ENCODE peak calls at places on chromosome 21, in eight cellular contexts. One of them, this sample, is unnamed.

GRCh38 chr21:29499734-29500343 is 201.1 kb downstream of the BACH1 start:
- DNase-seq in colonic mucosa: no peak
- DNase-seq in HFF-Myc: peak
- DNase-seq in fibroblast of pulmonary artery: peak
- DNase-seq in fibroblast of lung: peak
- DNase-seq in choroid plexus epithelial cell: peak
- DNase-seq in skeletal muscle cell: no peak
- DNase-seq in retinal pigment epithelial cell: no peak
- DNase-seq in this sample: no peak

GRCh38 chr21:45154511-45155508 is 80.4 kb downstream of the ADARB1 start:
- DNase-seq in colonic mucosa: peak
- DNase-seq in HFF-Myc: peak
- DNase-seq in fibroblast of pulmonary artery: peak
- DNase-seq in fibroblast of lung: peak
- DNase-seq in choroid plexus epithelial cell: peak
- DNase-seq in skeletal muscle cell: no peak
- DNase-seq in retinal pigment epithelial cell: no peak
- DNase-seq in this sample: no peak

GRCh38 chr21:31543191-31543590 is 116.3 kb upstream of the SOD1 start:
- DNase-seq in colonic mucosa: no peak
- DNase-seq in HFF-Myc: no peak
- DNase-seq in fibroblast of pulmonary artery: peak
- DNase-seq in fibroblast of lung: peak
- DNase-seq in choroid plexus epithelial cell: no peak
- DNase-seq in skeletal muscle cell: peak
- DNase-seq in retinal pigment epithelial cell: no peak
- DNase-seq in this sample: no peak

GRCh38 chr21:44533891-44534627 is 5.9 kb downstream of the KRTAP10-1 start:
- DNase-seq in colonic mucosa: no peak
- DNase-seq in HFF-Myc: no peak
- DNase-seq in fibroblast of pulmonary artery: no peak
- DNase-seq in fibroblast of lung: no peak
- DNase-seq in choroid plexus epithelial cell: no peak
- DNase-seq in skeletal muscle cell: no peak
- DNase-seq in retinal pigment epithelial cell: no peak
- DNase-seq in this sample: no peak

GRCh38 chr21:46457801-46458314 is 833 bp upstream of the DIP2A start:
- DNase-seq in colonic mucosa: peak
- DNase-seq in HFF-Myc: no peak
- DNase-seq in fibroblast of pulmonary artery: peak
- DNase-seq in fibroblast of lung: peak
- DNase-seq in choroid plexus epithelial cell: peak
- DNase-seq in skeletal muscle cell: peak
- DNase-seq in retinal pigment epithelial cell: no peak
- DNase-seq in this sample: no peak

GRCh38 chr21:32214654-32215305 is 64.1 kb downstream of the MIS18A start:
- DNase-seq in colonic mucosa: no peak
- DNase-seq in HFF-Myc: no peak
- DNase-seq in fibroblast of pulmonary artery: no peak
- DNase-seq in fibroblast of lung: no peak
- DNase-seq in choroid plexus epithelial cell: no peak
- DNase-seq in skeletal muscle cell: no peak
- DNase-seq in retinal pigment epithelial cell: no peak
- DNase-seq in this sample: no peak

GRCh38 chr21:17900281-17900989 is 81.3 kb upstream of the C21orf91 start:
- DNase-seq in colonic mucosa: no peak
- DNase-seq in HFF-Myc: no peak
- DNase-seq in fibroblast of pulmonary artery: no peak
- DNase-seq in fibroblast of lung: no peak
- DNase-seq in choroid plexus epithelial cell: no peak
- DNase-seq in skeletal muscle cell: no peak
- DNase-seq in retinal pigment epithelial cell: no peak
- DNase-seq in this sample: no peak

GRCh38 chr21:44892536-44893277 is 19.2 kb upstream of the PTTG1IP start:
- DNase-seq in colonic mucosa: peak
- DNase-seq in HFF-Myc: no peak
- DNase-seq in fibroblast of pulmonary artery: peak
- DNase-seq in fibroblast of lung: peak
- DNase-seq in choroid plexus epithelial cell: peak
- DNase-seq in skeletal muscle cell: no peak
- DNase-seq in retinal pigment epithelial cell: no peak
- DNase-seq in this sample: no peak

GRCh38 chr21:29077651-29078090 is 4.2 kb upstream of the CCT8 start:
- DNase-seq in colonic mucosa: peak
- DNase-seq in HFF-Myc: no peak
- DNase-seq in fibroblast of pulmonary artery: peak
- DNase-seq in fibroblast of lung: peak
- DNase-seq in choroid plexus epithelial cell: peak
- DNase-seq in skeletal muscle cell: no peak
- DNase-seq in retinal pigment epithelial cell: no peak
- DNase-seq in this sample: no peak

GRCh38 chr21:38911523-38912354 is 106.0 kb downstream of the ETS2 start:
- DNase-seq in colonic mucosa: no peak
- DNase-seq in HFF-Myc: no peak
- DNase-seq in fibroblast of pulmonary artery: no peak
- DNase-seq in fibroblast of lung: no peak
- DNase-seq in choroid plexus epithelial cell: no peak
- DNase-seq in skeletal muscle cell: no peak
- DNase-seq in retinal pigment epithelial cell: no peak
- DNase-seq in this sample: no peak

GRCh38 chr21:32611471-32611997 is 643 bp downstream of the CFAP298 start:
- DNase-seq in colonic mucosa: peak
- DNase-seq in HFF-Myc: no peak
- DNase-seq in fibroblast of pulmonary artery: peak
- DNase-seq in fibroblast of lung: no peak
- DNase-seq in choroid plexus epithelial cell: peak
- DNase-seq in skeletal muscle cell: no peak
- DNase-seq in retinal pigment epithelial cell: no peak
- DNase-seq in this sample: no peak

GRCh38 chr21:44612669-44613229 is 870 bp downstream of the KRTAP10-8 start:
- DNase-seq in colonic mucosa: no peak
- DNase-seq in HFF-Myc: no peak
- DNase-seq in fibroblast of pulmonary artery: no peak
- DNase-seq in fibroblast of lung: no peak
- DNase-seq in choroid plexus epithelial cell: no peak
- DNase-seq in skeletal muscle cell: no peak
- DNase-seq in retinal pigment epithelial cell: no peak
- DNase-seq in this sample: no peak

GRCh38 chr21:39971961-39972360 is 104.7 kb downstream of the PCP4 start:
- DNase-seq in colonic mucosa: no peak
- DNase-seq in HFF-Myc: no peak
- DNase-seq in fibroblast of pulmonary artery: no peak
- DNase-seq in fibroblast of lung: no peak
- DNase-seq in choroid plexus epithelial cell: no peak
- DNase-seq in skeletal muscle cell: no peak
- DNase-seq in retinal pigment epithelial cell: no peak
- DNase-seq in this sample: no peak

GRCh38 chr21:38712076-38712475 is 93.7 kb upstream of the ETS2 start:
- DNase-seq in colonic mucosa: peak
- DNase-seq in HFF-Myc: peak
- DNase-seq in fibroblast of pulmonary artery: peak
- DNase-seq in fibroblast of lung: peak
- DNase-seq in choroid plexus epithelial cell: peak
- DNase-seq in skeletal muscle cell: no peak
- DNase-seq in retinal pigment epithelial cell: no peak
- DNase-seq in this sample: peak

GRCh38 chr21:33078907-33079582 is 9.1 kb downstream of the OLIG1 start:
- DNase-seq in colonic mucosa: no peak
- DNase-seq in HFF-Myc: peak
- DNase-seq in fibroblast of pulmonary artery: peak
- DNase-seq in fibroblast of lung: peak
- DNase-seq in choroid plexus epithelial cell: peak
- DNase-seq in skeletal muscle cell: peak
- DNase-seq in retinal pigment epithelial cell: peak
- DNase-seq in this sample: peak

GRCh38 chr21:31660134-31660565 is 657 bp downstream of the SOD1 start:
- DNase-seq in colonic mucosa: peak
- DNase-seq in HFF-Myc: no peak
- DNase-seq in fibroblast of pulmonary artery: peak
- DNase-seq in fibroblast of lung: peak
- DNase-seq in choroid plexus epithelial cell: peak
- DNase-seq in skeletal muscle cell: no peak
- DNase-seq in retinal pigment epithelial cell: no peak
- DNase-seq in this sample: no peak

GRCh38 chr21:26769613-26770188 is 75.5 kb downstream of the ADAMTS1 start:
- DNase-seq in colonic mucosa: no peak
- DNase-seq in HFF-Myc: no peak
- DNase-seq in fibroblast of pulmonary artery: peak
- DNase-seq in fibroblast of lung: peak
- DNase-seq in choroid plexus epithelial cell: peak
- DNase-seq in skeletal muscle cell: peak
- DNase-seq in retinal pigment epithelial cell: no peak
- DNase-seq in this sample: no peak

GRCh38 chr21:26814374-26814773 is 30.8 kb downstream of the ADAMTS1 start:
- DNase-seq in colonic mucosa: no peak
- DNase-seq in HFF-Myc: no peak
- DNase-seq in fibroblast of pulmonary artery: peak
- DNase-seq in fibroblast of lung: peak
- DNase-seq in choroid plexus epithelial cell: peak
- DNase-seq in skeletal muscle cell: no peak
- DNase-seq in retinal pigment epithelial cell: peak
- DNase-seq in this sample: no peak

GRCh38 chr21:20110368-20110767 is 887.8 kb upstream of the NCAM2 start:
- DNase-seq in colonic mucosa: no peak
- DNase-seq in HFF-Myc: no peak
- DNase-seq in fibroblast of pulmonary artery: no peak
- DNase-seq in fibroblast of lung: no peak
- DNase-seq in choroid plexus epithelial cell: no peak
- DNase-seq in skeletal muscle cell: no peak
- DNase-seq in retinal pigment epithelial cell: no peak
- DNase-seq in this sample: no peak

GRCh38 chr21:45286671-45287437 is 841 bp downstream of the POFUT2 start:
- DNase-seq in colonic mucosa: no peak
- DNase-seq in HFF-Myc: no peak
- DNase-seq in fibroblast of pulmonary artery: no peak
- DNase-seq in fibroblast of lung: no peak
- DNase-seq in choroid plexus epithelial cell: no peak
- DNase-seq in skeletal muscle cell: no peak
- DNase-seq in retinal pigment epithelial cell: no peak
- DNase-seq in this sample: no peak

DNA sequence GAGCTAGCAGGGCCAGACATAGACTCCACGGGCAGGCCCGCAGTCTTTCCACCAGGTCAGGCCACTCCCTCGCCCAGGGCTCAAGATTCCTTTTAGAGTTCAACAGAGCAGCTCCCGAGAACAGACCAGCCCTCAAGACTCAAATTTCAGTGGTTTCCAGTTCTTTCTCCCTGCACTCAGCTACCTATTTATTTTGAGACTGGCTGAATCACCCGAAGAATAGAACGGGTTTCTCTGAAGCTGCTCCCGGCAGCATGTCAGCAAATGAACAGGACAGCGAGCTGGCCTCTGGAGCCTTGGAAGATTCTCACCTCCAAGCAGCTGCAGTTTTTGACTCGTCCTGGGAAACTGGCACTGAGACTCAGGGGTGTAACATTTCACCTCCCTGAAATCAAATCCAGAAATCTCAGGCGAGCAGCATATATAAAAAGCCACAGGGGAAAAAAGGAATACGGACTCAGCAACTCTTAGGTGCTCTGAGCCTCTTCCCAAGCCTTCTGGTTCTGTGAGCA is 177.9 kb downstream of the CLIC6 start:
- DNase-seq in colonic mucosa: peak
- DNase-seq in HFF-Myc: peak
- DNase-seq in fibroblast of pulmonary artery: peak
- DNase-seq in fibroblast of lung: peak
- DNase-seq in choroid plexus epithelial cell: peak
- DNase-seq in skeletal muscle cell: peak
- DNase-seq in retinal pigment epithelial cell: peak
- DNase-seq in this sample: no peak
- H3K4me3 ChIP-seq in colonic mucosa: no peak
- H3K4me3 ChIP-seq in HFF-Myc: no peak
- H3K4me3 ChIP-seq in fibroblast of pulmonary artery: no peak
- H3K4me3 ChIP-seq in fibroblast of lung: peak
- H3K4me3 ChIP-seq in choroid plexus epithelial cell: peak
- H3K4me3 ChIP-seq in skeletal muscle cell: no peak
- H3K4me3 ChIP-seq in retinal pigment epithelial cell: no peak
- H3K4me3 ChIP-seq in this sample: no peak

DNA sequence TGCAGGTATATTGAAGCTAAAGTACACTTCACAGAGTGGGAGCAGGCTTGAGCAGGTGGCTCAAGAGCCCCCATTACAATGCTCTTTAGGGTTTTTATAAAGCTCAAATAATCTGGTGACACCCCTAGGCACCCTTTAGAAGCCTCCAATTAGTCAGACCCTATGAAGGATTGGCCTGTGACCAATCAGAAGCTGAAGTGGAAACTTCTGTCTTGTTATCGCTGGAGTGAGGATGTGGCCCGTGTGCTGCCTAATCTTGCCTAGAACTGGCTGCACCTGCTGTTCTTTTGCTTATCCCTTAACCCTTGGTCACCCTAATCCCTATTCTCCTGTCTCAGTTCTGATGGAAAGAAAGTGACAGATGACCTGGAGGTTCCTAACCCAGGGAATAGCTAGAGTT is 70.8 kb upstream of the ABCG1 start:
- DNase-seq in colonic mucosa: no peak
- DNase-seq in HFF-Myc: no peak
- DNase-seq in fibroblast of pulmonary artery: no peak
- DNase-seq in fibroblast of lung: no peak
- DNase-seq in choroid plexus epithelial cell: no peak
- DNase-seq in skeletal muscle cell: no peak
- DNase-seq in retinal pigment epithelial cell: no peak
- DNase-seq in this sample: no peak
- H3K4me3 ChIP-seq in colonic mucosa: no peak
- H3K4me3 ChIP-seq in HFF-Myc: no peak
- H3K4me3 ChIP-seq in fibroblast of pulmonary artery: no peak
- H3K4me3 ChIP-seq in fibroblast of lung: no peak
- H3K4me3 ChIP-seq in choroid plexus epithelial cell: no peak
- H3K4me3 ChIP-seq in skeletal muscle cell: no peak
- H3K4me3 ChIP-seq in retinal pigment epithelial cell: no peak
- H3K4me3 ChIP-seq in this sample: no peak

GRCh38 chr21:43332872-43333300 is 94.0 kb downstream of the SIK1 start:
- DNase-seq in colonic mucosa: no peak
- DNase-seq in HFF-Myc: no peak
- DNase-seq in fibroblast of pulmonary artery: peak
- DNase-seq in fibroblast of lung: peak
- DNase-seq in choroid plexus epithelial cell: peak
- DNase-seq in skeletal muscle cell: no peak
- DNase-seq in retinal pigment epithelial cell: peak
- DNase-seq in this sample: no peak
- H3K4me3 ChIP-seq in colonic mucosa: no peak
- H3K4me3 ChIP-seq in HFF-Myc: peak
- H3K4me3 ChIP-seq in fibroblast of pulmonary artery: peak
- H3K4me3 ChIP-seq in fibroblast of lung: no peak
- H3K4me3 ChIP-seq in choroid plexus epithelial cell: peak
- H3K4me3 ChIP-seq in skeletal muscle cell: peak
- H3K4me3 ChIP-seq in retinal pigment epithelial cell: peak
- H3K4me3 ChIP-seq in this sample: no peak

GRCh38 chr21:37276377-37276776 is 9.2 kb upstream of the VPS26C start:
- DNase-seq in colonic mucosa: no peak
- DNase-seq in HFF-Myc: no peak
- DNase-seq in fibroblast of pulmonary artery: no peak
- DNase-seq in fibroblast of lung: no peak
- DNase-seq in choroid plexus epithelial cell: no peak
- DNase-seq in skeletal muscle cell: no peak
- DNase-seq in retinal pigment epithelial cell: no peak
- DNase-seq in this sample: no peak

GRCh38 chr21:37278199-37278598 is 11.1 kb upstream of the VPS26C start:
- DNase-seq in colonic mucosa: no peak
- DNase-seq in HFF-Myc: no peak
- DNase-seq in fibroblast of pulmonary artery: no peak
- DNase-seq in fibroblast of lung: no peak
- DNase-seq in choroid plexus epithelial cell: no peak
- DNase-seq in skeletal muscle cell: no peak
- DNase-seq in retinal pigment epithelial cell: no peak
- DNase-seq in this sample: no peak

GRCh38 chr21:37281993-37282392 is 14.9 kb upstream of the VPS26C start:
- DNase-seq in colonic mucosa: no peak
- DNase-seq in HFF-Myc: no peak
- DNase-seq in fibroblast of pulmonary artery: no peak
- DNase-seq in fibroblast of lung: no peak
- DNase-seq in choroid plexus epithelial cell: no peak
- DNase-seq in skeletal muscle cell: no peak
- DNase-seq in retinal pigment epithelial cell: no peak
- DNase-seq in this sample: no peak

GRCh38 chr21:37281579-37281978 is 14.4 kb upstream of the VPS26C start:
- DNase-seq in colonic mucosa: no peak
- DNase-seq in HFF-Myc: no peak
- DNase-seq in fibroblast of pulmonary artery: no peak
- DNase-seq in fibroblast of lung: no peak
- DNase-seq in choroid plexus epithelial cell: no peak
- DNase-seq in skeletal muscle cell: no peak
- DNase-seq in retinal pigment epithelial cell: no peak
- DNase-seq in this sample: no peak
- H3K4me3 ChIP-seq in colonic mucosa: no peak
- H3K4me3 ChIP-seq in HFF-Myc: no peak
- H3K4me3 ChIP-seq in fibroblast of pulmonary artery: no peak
- H3K4me3 ChIP-seq in fibroblast of lung: no peak
- H3K4me3 ChIP-seq in choroid plexus epithelial cell: no peak
- H3K4me3 ChIP-seq in skeletal muscle cell: no peak
- H3K4me3 ChIP-seq in retinal pigment epithelial cell: no peak
- H3K4me3 ChIP-seq in this sample: no peak

This sample was measured in epithelial cell of proximal tubule.